ENCODE peak calls at places on chromosomes 11 and 22, in four cellular contexts. O, Z, I and N are unnamed samples.

GRCh38 chr11:93614111-93614784 is 47.2 kb upstream of the CEP295 start:
- DNase-seq in O (peak; percentile 8), Z (no peak), I (no peak), N (no peak)

GRCh38 chr22:43277987-43278601 is 65.1 kb downstream of the SCUBE1 start:
- DNase-seq in O (no peak), Z (no peak), I (no peak), N (no peak)

GRCh38 chr11:60989108-60989650 is 17.7 kb downstream of the CD6 start:
- DNase-seq in O (no peak), Z (no peak), I (no peak), N (no peak)

GRCh38 chr11:2259897-2260451 is 10.4 kb downstream of the ASCL2 start:
- DNase-seq in O (no peak), Z (no peak), I (no peak), N (no peak)

GRCh38 chr11:70522261-70522612 is 123.9 kb downstream of the CTTN start:
- DNase-seq in O (no peak), Z (no peak), I (no peak), N (no peak)

GRCh38 chr11:84234462-84235202 is 948.5 kb upstream of the CCDC90B start:
- DNase-seq in O (no peak), Z (no peak), I (no peak), N (no peak)

GRCh38 chr11:68950776-68951175 is 30.0 kb downstream of the MRGPRD start:
- DNase-seq in O (no peak), Z (no peak), I (no peak), N (no peak)

GRCh38 chr11:110897035-110897434 is 184.8 kb upstream of the ARHGAP20 start:
- DNase-seq in O (no peak), Z (no peak), I (no peak), N (peak; percentile 27)

GRCh38 chr22:43521716-43522115 is 109.9 kb downstream of the MPPED1 start:
- DNase-seq in O (peak; percentile 9), Z (no peak), I (no peak), N (no peak)

GRCh38 chr11:9755561-9755960 is 91.7 kb downstream of the SWAP70 start:
- DNase-seq in O (no peak), Z (no peak), I (no peak), N (peak; percentile 88)

GRCh38 chr22:47563406-47564157 is 801.1 kb downstream of the TBC1D22A start:
- DNase-seq in O (no peak), Z (no peak), I (no peak), N (no peak)

GRCh38 chr11:61679893-61680621 is at the start of gene DAGLA:
- DNase-seq in O (peak; percentile 66), Z (peak; percentile 70), I (no peak), N (peak; percentile 57)

GRCh38 chr11:113193894-113194293 is 120.5 kb upstream of the TTC12 start:
- DNase-seq in O (no peak), Z (peak; percentile 66), I (no peak), N (peak; percentile 17)

GRCh38 chr11:3832816-3833215 is 7.9 kb downstream of the RHOG start:
- DNase-seq in O (no peak), Z (no peak), I (no peak), N (no peak)

GRCh38 chr11:70159612-70160570 is 43.2 kb upstream of the FADD start:
- DNase-seq in O (peak; percentile 82), Z (no peak), I (no peak), N (peak; percentile 8)

GRCh38 chr11:120254788-120255518 is 15.0 kb downstream of the POU2F3 start:
- DNase-seq in O (no peak), Z (no peak), I (no peak), N (no peak)

GRCh38 chr22:29733362-29734322 is 13.8 kb downstream of the CABP7 start:
- DNase-seq in O (no peak), Z (peak; percentile 28), I (no peak), N (no peak)

GRCh38 chr11:8228206-8228605 is 35.5 kb downstream of the LMO1 start:
- DNase-seq in O (no peak), Z (no peak), I (no peak), N (no peak)

GRCh38 chr11:121706884-121707283 is 254.1 kb upstream of the SORL1-AS1 start:
- DNase-seq in O (no peak), Z (no peak), I (no peak), N (no peak)

GRCh38 chr11:62669420-62670161 is 1.9 kb upstream of the UQCC3 start:
- DNase-seq in O (no peak), Z (no peak), I (no peak), N (no peak)

GRCh38 chr22:47190276-47190956 is 428.0 kb downstream of the TBC1D22A start:
- DNase-seq in O (no peak), Z (no peak), I (no peak), N (no peak)

GRCh38 chr22:30212363-30212995 is 34.1 kb downstream of the LIF start:
- DNase-seq in O (peak; percentile 81), Z (no peak), I (peak; percentile 70), N (peak; percentile 94)

GRCh38 chr11:204587-205109 is 2.6 kb downstream of the BET1L start:
- DNase-seq in O (no peak), Z (no peak), I (no peak), N (no peak)

GRCh38 chr11:2099523-2100316 is 39.5 kb downstream of the IGF2 start:
- DNase-seq in O (no peak), Z (no peak), I (no peak), N (no peak)

GRCh38 chr11:119472856-119473222 is 49.9 kb upstream of the THY1 start:
- DNase-seq in O (no peak), Z (no peak), I (no peak), N (no peak)

GRCh38 chr11:621838-622237 is 2.9 kb downstream of the CDHR5 start:
- DNase-seq in O (no peak), Z (no peak), I (no peak), N (no peak)

GRCh38 chr11:32231909-32232493 is 141.1 kb downstream of the RCN1 start:
- DNase-seq in O (peak; percentile 35), Z (no peak), I (no peak), N (peak; percentile 56)

GRCh38 chr22:37741312-37741795 is 44.5 kb downstream of the TRIOBP start:
- DNase-seq in O (peak; percentile 35), Z (peak; percentile 89), I (peak; percentile 98), N (peak; percentile 99)

GRCh38 chr22:50694766-50695420 is 22.3 kb downstream of the SHANK3 start:
- DNase-seq in O (no peak), Z (peak; percentile 11), I (no peak), N (no peak)

GRCh38 chr11:65793625-65794400 is 7.0 kb downstream of the OVOL1 start:
- DNase-seq in O (no peak), Z (no peak), I (no peak), N (no peak)

GRCh38 chr11:113906038-113906437 is 1.4 kb downstream of the HTR3B start:
- DNase-seq in O (peak; percentile 10), Z (no peak), I (peak; percentile 8), N (peak; percentile 31)

GRCh38 chr11:124863137-124863825 is 2.0 kb upstream of the ROBO3 start:
- DNase-seq in O (no peak), Z (no peak), I (no peak), N (peak; percentile 38)
- H3K4me3 ChIP-seq in O (peak overlapping the region; percentile 38), Z (peak overlapping the region; percentile 55), I (peak overlapping the region; percentile 37), N (peak overlapping the region; percentile 29)

GRCh38 chr22:35631597-35631996 is 14.5 kb upstream of the MB start:
- DNase-seq in O (peak; percentile 40), Z (no peak), I (no peak), N (peak; percentile 56)

GRCh38 chr22:35630891-35631290 is 13.8 kb upstream of the MB start:
- DNase-seq in O (no peak), Z (no peak), I (no peak), N (no peak)

GRCh38 chr22:35630387-35630793 is 13.3 kb upstream of the MB start:
- DNase-seq in O (peak; percentile 41), Z (no peak), I (peak; percentile 30), N (peak; percentile 60)

GRCh38 chr22:35628732-35629131 is 11.6 kb upstream of the MB start:
- DNase-seq in O (no peak), Z (no peak), I (no peak), N (no peak)

DNA sequence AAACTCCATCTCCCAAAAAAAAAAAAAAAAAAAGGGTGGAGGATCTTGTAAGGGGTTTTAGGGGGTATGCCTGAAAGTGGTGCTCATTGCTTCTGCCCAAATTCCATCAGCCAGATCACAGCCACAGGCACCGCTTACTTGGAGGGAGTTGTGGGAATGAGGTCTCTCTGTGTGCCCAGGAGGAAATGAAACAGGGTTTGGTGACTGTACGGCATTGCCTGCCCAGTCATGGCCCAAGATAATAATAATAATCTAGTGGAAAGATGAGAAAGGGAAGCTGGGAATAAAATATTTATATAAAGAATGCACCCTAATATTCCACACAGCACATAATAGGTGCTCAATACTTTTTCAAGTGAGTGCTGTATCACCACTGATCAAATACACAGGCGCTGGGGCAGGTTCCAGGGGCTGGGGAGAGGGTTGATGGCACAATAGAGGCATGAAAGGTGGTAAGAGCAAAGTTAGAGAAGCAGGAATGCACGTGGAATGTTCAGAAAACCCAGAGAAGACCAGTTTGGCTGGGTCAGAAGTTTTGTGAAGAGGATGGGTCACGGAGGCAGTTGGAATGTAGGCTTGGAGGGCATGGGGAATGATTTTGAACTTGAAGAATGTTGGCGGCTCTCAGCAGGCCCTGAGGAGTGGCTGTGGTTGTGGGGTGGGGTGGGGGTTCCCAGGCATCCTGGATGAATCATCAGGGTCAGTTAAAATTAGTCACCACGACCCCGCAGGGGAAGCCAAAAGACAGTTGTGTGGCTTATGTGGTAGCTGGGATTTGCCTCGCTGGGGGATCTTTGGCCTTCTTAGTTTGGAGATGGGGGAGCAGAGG is 12.5 kb upstream of the MB start:
- DNase-seq in O (peak; percentile 84), Z (no peak), I (peak; percentile 94), N (peak; percentile 97)
- TF ChIP-seq CTCF in O (no peak), Z (no peak), I (no peak), N (no peak)

DNA sequence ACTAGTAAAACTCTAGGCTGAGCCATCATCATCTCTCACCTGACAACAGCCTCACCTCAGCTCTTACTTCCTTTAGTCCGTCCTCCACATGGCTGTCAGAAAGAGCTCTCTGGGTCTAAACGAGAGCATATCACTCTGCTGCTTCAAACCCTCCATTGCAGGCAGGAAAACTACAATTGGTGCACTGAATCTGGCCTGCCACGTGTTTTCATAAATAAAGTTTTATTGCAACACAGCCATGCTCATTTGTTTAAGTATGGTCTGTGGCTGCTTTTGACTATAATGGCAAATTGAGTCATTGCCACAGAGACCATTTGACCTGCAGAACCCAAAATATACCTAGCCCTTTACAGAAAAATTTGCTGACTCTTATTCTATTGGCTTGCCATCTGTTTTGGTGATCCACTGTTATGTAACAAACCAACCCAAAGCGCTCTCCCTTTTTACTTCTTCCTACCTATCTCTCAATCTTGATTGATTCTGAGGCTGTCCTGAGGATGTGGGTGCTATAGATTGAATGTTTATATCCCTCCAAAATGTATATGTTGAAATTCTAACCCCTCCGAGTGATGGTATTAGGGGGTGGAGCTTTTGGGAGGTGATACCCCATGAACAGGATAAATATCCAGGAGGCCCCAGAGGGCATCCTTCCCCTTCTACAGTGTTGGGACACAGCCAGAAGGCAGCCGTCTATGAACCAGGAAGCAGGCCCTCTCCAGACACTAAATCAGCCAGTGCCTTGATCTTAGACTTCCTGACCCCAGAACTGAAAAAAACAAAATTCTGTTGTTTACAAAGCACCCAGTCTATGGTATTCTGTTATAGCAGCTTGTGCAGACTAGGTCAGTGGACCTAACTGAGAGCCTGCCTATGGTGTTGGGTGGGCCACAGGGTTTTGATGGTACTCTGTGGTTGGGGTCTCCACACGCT is 99.9 kb downstream of the PIWIL4 start:
- DNase-seq in O (no peak), Z (no peak), I (no peak), N (no peak)
- H3K4me3 ChIP-seq in O (no peak overlapping the region), Z (no peak overlapping the region), I (no peak overlapping the region), N (no peak overlapping the region)

DNA sequence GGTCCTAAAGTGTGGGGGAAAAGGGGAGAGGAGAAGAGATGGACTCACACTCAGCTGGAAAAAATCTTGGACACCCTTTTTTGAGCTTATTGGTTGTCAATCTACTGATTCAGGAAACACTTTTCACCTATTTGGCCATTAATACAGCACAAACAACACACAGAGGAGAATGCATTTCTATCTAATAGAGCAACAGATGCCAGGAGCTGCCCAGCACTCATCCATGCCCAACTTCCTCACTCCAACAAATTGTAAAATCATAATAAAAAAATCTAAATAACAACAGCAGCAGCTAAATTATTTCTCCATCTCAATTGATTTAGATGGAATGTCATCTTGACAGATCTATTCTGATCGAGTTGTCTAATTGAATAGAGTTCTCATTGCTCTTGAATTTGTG is 628.2 kb downstream of the OPCML start:
- DNase-seq in O (no peak), Z (no peak), I (no peak), N (no peak)
- TF ChIP-seq CTCF in O (no peak), Z (no peak), I (no peak), N (no peak)